ENCODE peak calls at places on chromosome 1, in ten cellular contexts. One of them, this sample, is unnamed.

GRCh38 chr1:33943978-33944377 is 80.1 kb downstream of the HMGB4 start:
- DNase-seq in NCI-H1417 treated with DMSO at 0.1 percent for 48 hours: no peak
- DNase-seq in left lung: no peak
- DNase-seq in stromal cell of bone marrow: peak; percentile 18
- DNase-seq in Daoy: peak; percentile 65
- DNase-seq in progenitor cell of endocrine pancreas: no peak
- DNase-seq in ELR: peak; percentile 21
- DNase-seq in mesendoderm: no peak
- DNase-seq in AG09319: peak; percentile 71
- DNase-seq in activated CD8-positive, alpha-beta memory T cell treated with anti-CD3 and anti-CD28 coated beads, Interleukin-2, amount 50 U/mL, for 48 hours: no peak
- DNase-seq in this sample: no peak

GRCh38 chr1:222284466-222284865 is 263.4 kb downstream of the HHIPL2 start:
- DNase-seq in NCI-H1417 treated with DMSO at 0.1 percent for 48 hours: no peak
- DNase-seq in left lung: no peak
- DNase-seq in stromal cell of bone marrow: peak; percentile 32
- DNase-seq in Daoy: no peak
- DNase-seq in progenitor cell of endocrine pancreas: no peak
- DNase-seq in ELR: no peak
- DNase-seq in mesendoderm: no peak
- DNase-seq in AG09319: no peak
- DNase-seq in activated CD8-positive, alpha-beta memory T cell treated with anti-CD3 and anti-CD28 coated beads, Interleukin-2, amount 50 U/mL, for 48 hours: no peak
- DNase-seq in this sample: no peak

GRCh38 chr1:219271914-219272545 is 98.4 kb downstream of the LYPLAL1 start:
- DNase-seq in NCI-H1417 treated with DMSO at 0.1 percent for 48 hours: no peak
- DNase-seq in left lung: no peak
- DNase-seq in stromal cell of bone marrow: peak; percentile 28
- DNase-seq in Daoy: peak; percentile 25
- DNase-seq in progenitor cell of endocrine pancreas: no peak
- DNase-seq in ELR: no peak
- DNase-seq in mesendoderm: no peak
- DNase-seq in AG09319: no peak
- DNase-seq in activated CD8-positive, alpha-beta memory T cell treated with anti-CD3 and anti-CD28 coated beads, Interleukin-2, amount 50 U/mL, for 48 hours: no peak
- DNase-seq in this sample: no peak

GRCh38 chr1:165773324-165773965 is 4.8 kb upstream of the TMCO1 start:
- DNase-seq in NCI-H1417 treated with DMSO at 0.1 percent for 48 hours: no peak
- DNase-seq in left lung: no peak
- DNase-seq in stromal cell of bone marrow: peak; percentile 77
- DNase-seq in Daoy: peak; percentile 88
- DNase-seq in progenitor cell of endocrine pancreas: no peak
- DNase-seq in ELR: peak; percentile 95
- DNase-seq in mesendoderm: peak; percentile 18
- DNase-seq in AG09319: no peak
- DNase-seq in activated CD8-positive, alpha-beta memory T cell treated with anti-CD3 and anti-CD28 coated beads, Interleukin-2, amount 50 U/mL, for 48 hours: no peak
- DNase-seq in this sample: no peak

GRCh38 chr1:46039571-46040052 is 92.8 kb downstream of the PIK3R3 start:
- DNase-seq in NCI-H1417 treated with DMSO at 0.1 percent for 48 hours: no peak
- DNase-seq in left lung: no peak
- DNase-seq in stromal cell of bone marrow: no peak
- DNase-seq in Daoy: peak; percentile 71
- DNase-seq in progenitor cell of endocrine pancreas: no peak
- DNase-seq in ELR: no peak
- DNase-seq in mesendoderm: no peak
- DNase-seq in AG09319: peak; percentile 42
- DNase-seq in activated CD8-positive, alpha-beta memory T cell treated with anti-CD3 and anti-CD28 coated beads, Interleukin-2, amount 50 U/mL, for 48 hours: no peak
- DNase-seq in this sample: no peak

GRCh38 chr1:36204347-36204909 is 19.8 kb upstream of the THRAP3 start:
- DNase-seq in NCI-H1417 treated with DMSO at 0.1 percent for 48 hours: no peak
- DNase-seq in left lung: no peak
- DNase-seq in stromal cell of bone marrow: no peak
- DNase-seq in Daoy: peak; percentile 26
- DNase-seq in progenitor cell of endocrine pancreas: no peak
- DNase-seq in ELR: no peak
- DNase-seq in mesendoderm: no peak
- DNase-seq in AG09319: no peak
- DNase-seq in activated CD8-positive, alpha-beta memory T cell treated with anti-CD3 and anti-CD28 coated beads, Interleukin-2, amount 50 U/mL, for 48 hours: no peak
- DNase-seq in this sample: no peak

GRCh38 chr1:221778535-221779142 is 36.8 kb upstream of the DUSP10 start:
- DNase-seq in NCI-H1417 treated with DMSO at 0.1 percent for 48 hours: no peak
- DNase-seq in left lung: peak; percentile 64
- DNase-seq in stromal cell of bone marrow: no peak
- DNase-seq in Daoy: no peak
- DNase-seq in progenitor cell of endocrine pancreas: no peak
- DNase-seq in ELR: no peak
- DNase-seq in mesendoderm: no peak
- DNase-seq in AG09319: no peak
- DNase-seq in activated CD8-positive, alpha-beta memory T cell treated with anti-CD3 and anti-CD28 coated beads, Interleukin-2, amount 50 U/mL, for 48 hours: no peak
- DNase-seq in this sample: no peak

GRCh38 chr1:102941364-102941947 is 166.9 kb downstream of the COL11A1 start:
- DNase-seq in NCI-H1417 treated with DMSO at 0.1 percent for 48 hours: no peak
- DNase-seq in left lung: no peak
- DNase-seq in stromal cell of bone marrow: no peak
- DNase-seq in Daoy: no peak
- DNase-seq in progenitor cell of endocrine pancreas: no peak
- DNase-seq in ELR: peak; percentile 40
- DNase-seq in mesendoderm: peak; percentile 56
- DNase-seq in AG09319: no peak
- DNase-seq in activated CD8-positive, alpha-beta memory T cell treated with anti-CD3 and anti-CD28 coated beads, Interleukin-2, amount 50 U/mL, for 48 hours: no peak
- DNase-seq in this sample: no peak

GRCh38 chr1:27122652-27123051 is 32.3 kb downstream of the SLC9A1 start:
- DNase-seq in NCI-H1417 treated with DMSO at 0.1 percent for 48 hours: no peak
- DNase-seq in left lung: no peak
- DNase-seq in stromal cell of bone marrow: peak; percentile 52
- DNase-seq in Daoy: peak; percentile 86
- DNase-seq in progenitor cell of endocrine pancreas: no peak
- DNase-seq in ELR: peak; percentile 81
- DNase-seq in mesendoderm: peak; percentile 88
- DNase-seq in AG09319: no peak
- DNase-seq in activated CD8-positive, alpha-beta memory T cell treated with anti-CD3 and anti-CD28 coated beads, Interleukin-2, amount 50 U/mL, for 48 hours: no peak
- DNase-seq in this sample: peak; percentile 84

GRCh38 chr1:117782056-117782455 is 147.4 kb downstream of the GDAP2 start:
- DNase-seq in NCI-H1417 treated with DMSO at 0.1 percent for 48 hours: no peak
- DNase-seq in left lung: no peak
- DNase-seq in stromal cell of bone marrow: no peak
- DNase-seq in Daoy: no peak
- DNase-seq in progenitor cell of endocrine pancreas: no peak
- DNase-seq in ELR: no peak
- DNase-seq in mesendoderm: peak; percentile 74
- DNase-seq in AG09319: no peak
- DNase-seq in activated CD8-positive, alpha-beta memory T cell treated with anti-CD3 and anti-CD28 coated beads, Interleukin-2, amount 50 U/mL, for 48 hours: no peak
- DNase-seq in this sample: no peak

GRCh38 chr1:8349961-8350360 is 32.0 kb downstream of the SLC45A1 start:
- DNase-seq in NCI-H1417 treated with DMSO at 0.1 percent for 48 hours: no peak
- DNase-seq in left lung: peak; percentile 55
- DNase-seq in stromal cell of bone marrow: no peak
- DNase-seq in Daoy: peak; percentile 48
- DNase-seq in progenitor cell of endocrine pancreas: no peak
- DNase-seq in ELR: no peak
- DNase-seq in mesendoderm: no peak
- DNase-seq in AG09319: no peak
- DNase-seq in activated CD8-positive, alpha-beta memory T cell treated with anti-CD3 and anti-CD28 coated beads, Interleukin-2, amount 50 U/mL, for 48 hours: no peak
- DNase-seq in this sample: no peak

GRCh38 chr1:110067429-110067956 is 3.0 kb downstream of the ALX3 start:
- DNase-seq in NCI-H1417 treated with DMSO at 0.1 percent for 48 hours: no peak
- DNase-seq in left lung: no peak
- DNase-seq in stromal cell of bone marrow: no peak
- DNase-seq in Daoy: no peak
- DNase-seq in progenitor cell of endocrine pancreas: no peak
- DNase-seq in ELR: no peak
- DNase-seq in mesendoderm: no peak
- DNase-seq in AG09319: no peak
- DNase-seq in activated CD8-positive, alpha-beta memory T cell treated with anti-CD3 and anti-CD28 coated beads, Interleukin-2, amount 50 U/mL, for 48 hours: no peak
- DNase-seq in this sample: no peak

GRCh38 chr1:62198781-62199125 is 4.1 kb downstream of the L1TD1 start:
- DNase-seq in NCI-H1417 treated with DMSO at 0.1 percent for 48 hours: no peak
- DNase-seq in left lung: no peak
- DNase-seq in stromal cell of bone marrow: no peak
- DNase-seq in Daoy: peak; percentile 9
- DNase-seq in progenitor cell of endocrine pancreas: no peak
- DNase-seq in ELR: no peak
- DNase-seq in mesendoderm: peak; percentile 89
- DNase-seq in AG09319: no peak
- DNase-seq in activated CD8-positive, alpha-beta memory T cell treated with anti-CD3 and anti-CD28 coated beads, Interleukin-2, amount 50 U/mL, for 48 hours: no peak
- DNase-seq in this sample: no peak

GRCh38 chr1:77900687-77901293 is 12.4 kb downstream of the NEXN start:
- DNase-seq in NCI-H1417 treated with DMSO at 0.1 percent for 48 hours: peak; percentile 2
- DNase-seq in left lung: no peak
- DNase-seq in stromal cell of bone marrow: peak; percentile 33
- DNase-seq in Daoy: peak; percentile 62
- DNase-seq in progenitor cell of endocrine pancreas: no peak
- DNase-seq in ELR: peak; percentile 65
- DNase-seq in mesendoderm: peak; percentile 77
- DNase-seq in AG09319: peak; percentile 49
- DNase-seq in activated CD8-positive, alpha-beta memory T cell treated with anti-CD3 and anti-CD28 coated beads, Interleukin-2, amount 50 U/mL, for 48 hours: no peak
- DNase-seq in this sample: no peak

GRCh38 chr1:224368409-224368808 is 11.7 kb downstream of the CNIH4 start:
- DNase-seq in NCI-H1417 treated with DMSO at 0.1 percent for 48 hours: no peak
- DNase-seq in left lung: no peak
- DNase-seq in stromal cell of bone marrow: no peak
- DNase-seq in Daoy: no peak
- DNase-seq in progenitor cell of endocrine pancreas: no peak
- DNase-seq in ELR: no peak
- DNase-seq in mesendoderm: no peak
- DNase-seq in AG09319: no peak
- DNase-seq in activated CD8-positive, alpha-beta memory T cell treated with anti-CD3 and anti-CD28 coated beads, Interleukin-2, amount 50 U/mL, for 48 hours: no peak
- DNase-seq in this sample: no peak

GRCh38 chr1:244361764-244362473 is 89.8 kb downstream of the ADSS2 start:
- DNase-seq in NCI-H1417 treated with DMSO at 0.1 percent for 48 hours: no peak
- DNase-seq in left lung: no peak
- DNase-seq in stromal cell of bone marrow: peak; percentile 84
- DNase-seq in Daoy: no peak
- DNase-seq in progenitor cell of endocrine pancreas: no peak
- DNase-seq in ELR: peak; percentile 35
- DNase-seq in mesendoderm: peak; percentile 97
- DNase-seq in AG09319: peak; percentile 48
- DNase-seq in activated CD8-positive, alpha-beta memory T cell treated with anti-CD3 and anti-CD28 coated beads, Interleukin-2, amount 50 U/mL, for 48 hours: no peak
- DNase-seq in this sample: no peak

GRCh38 chr1:152188673-152189591 is 29.9 kb upstream of the RPTN start:
- DNase-seq in NCI-H1417 treated with DMSO at 0.1 percent for 48 hours: peak; percentile 26
- DNase-seq in left lung: peak; percentile 92
- DNase-seq in stromal cell of bone marrow: peak; percentile 33
- DNase-seq in Daoy: peak; percentile 86
- DNase-seq in progenitor cell of endocrine pancreas: no peak
- DNase-seq in ELR: peak; percentile 72
- DNase-seq in mesendoderm: peak; percentile 43
- DNase-seq in AG09319: no peak
- DNase-seq in activated CD8-positive, alpha-beta memory T cell treated with anti-CD3 and anti-CD28 coated beads, Interleukin-2, amount 50 U/mL, for 48 hours: peak; percentile 93
- DNase-seq in this sample: peak; percentile 54

GRCh38 chr1:218377143-218377660 is 32.1 kb downstream of the TGFB2 start:
- DNase-seq in NCI-H1417 treated with DMSO at 0.1 percent for 48 hours: no peak
- DNase-seq in left lung: no peak
- DNase-seq in stromal cell of bone marrow: peak; percentile 91
- DNase-seq in Daoy: peak; percentile 93
- DNase-seq in progenitor cell of endocrine pancreas: no peak
- DNase-seq in ELR: peak; percentile 98
- DNase-seq in mesendoderm: no peak
- DNase-seq in AG09319: peak; percentile 89
- DNase-seq in activated CD8-positive, alpha-beta memory T cell treated with anti-CD3 and anti-CD28 coated beads, Interleukin-2, amount 50 U/mL, for 48 hours: peak; percentile 57
- DNase-seq in this sample: no peak

GRCh38 chr1:245278846-245279245 is 124.1 kb downstream of the KIF26B start:
- DNase-seq in NCI-H1417 treated with DMSO at 0.1 percent for 48 hours: no peak
- DNase-seq in left lung: no peak
- DNase-seq in stromal cell of bone marrow: no peak
- DNase-seq in Daoy: no peak
- DNase-seq in progenitor cell of endocrine pancreas: no peak
- DNase-seq in ELR: no peak
- DNase-seq in mesendoderm: no peak
- DNase-seq in AG09319: no peak
- DNase-seq in activated CD8-positive, alpha-beta memory T cell treated with anti-CD3 and anti-CD28 coated beads, Interleukin-2, amount 50 U/mL, for 48 hours: no peak
- DNase-seq in this sample: no peak

GRCh38 chr1:86447198-86447790 is 21.4 kb upstream of the CLCA1 start:
- DNase-seq in NCI-H1417 treated with DMSO at 0.1 percent for 48 hours: no peak
- DNase-seq in left lung: no peak
- DNase-seq in stromal cell of bone marrow: no peak
- DNase-seq in Daoy: no peak
- DNase-seq in progenitor cell of endocrine pancreas: no peak
- DNase-seq in ELR: no peak
- DNase-seq in mesendoderm: no peak
- DNase-seq in AG09319: no peak
- DNase-seq in activated CD8-positive, alpha-beta memory T cell treated with anti-CD3 and anti-CD28 coated beads, Interleukin-2, amount 50 U/mL, for 48 hours: no peak
- DNase-seq in this sample: no peak

GRCh38 chr1:94540440-94541174 is 952 bp downstream of the F3 start:
- DNase-seq in NCI-H1417 treated with DMSO at 0.1 percent for 48 hours: no peak
- DNase-seq in left lung: no peak
- DNase-seq in stromal cell of bone marrow: no peak
- DNase-seq in Daoy: peak; percentile 50
- DNase-seq in progenitor cell of endocrine pancreas: no peak
- DNase-seq in ELR: peak; percentile 42
- DNase-seq in mesendoderm: no peak
- DNase-seq in AG09319: no peak
- DNase-seq in activated CD8-positive, alpha-beta memory T cell treated with anti-CD3 and anti-CD28 coated beads, Interleukin-2, amount 50 U/mL, for 48 hours: no peak
- DNase-seq in this sample: no peak

GRCh38 chr1:39076127-39076798 is 50.1 kb downstream of the NDUFS5 start:
- DNase-seq in NCI-H1417 treated with DMSO at 0.1 percent for 48 hours: no peak
- DNase-seq in left lung: no peak
- DNase-seq in stromal cell of bone marrow: peak; percentile 47
- DNase-seq in Daoy: peak; percentile 56
- DNase-seq in progenitor cell of endocrine pancreas: no peak
- DNase-seq in ELR: peak; percentile 74
- DNase-seq in mesendoderm: no peak
- DNase-seq in AG09319: no peak
- DNase-seq in activated CD8-positive, alpha-beta memory T cell treated with anti-CD3 and anti-CD28 coated beads, Interleukin-2, amount 50 U/mL, for 48 hours: no peak
- DNase-seq in this sample: peak; percentile 71

This sample was measured in ureter.